ENCODE peak calls at places on chromosomes 3 and 15, in seven cellular contexts. One of them, this sample, is unnamed. For H3K4me1, the result is how much of the 10 kb centered on the place peaks cover.

GRCh38 chr3:53357457-53357856 is 10.1 kb upstream of the DCP1A start:
- DNase-seq in mesenchymal stem cell: peak
- DNase-seq in stomach: no peak
- DNase-seq in body of pancreas: no peak
- DNase-seq in tibial artery: no peak
- DNase-seq in GM23338: no peak
- DNase-seq in uterus: no peak
- DNase-seq in this sample: no peak

GRCh38 chr3:155411500-155412223 is 118.2 kb upstream of the STRIT1 start:
- DNase-seq in GM23338: peak
- DNase-seq in tibial artery: no peak
- DNase-seq in body of pancreas: no peak
- DNase-seq in mesenchymal stem cell: no peak
- DNase-seq in uterus: no peak
- DNase-seq in stomach: no peak
- DNase-seq in this sample: no peak

GRCh38 chr3:15820911-15821310 is 23.1 kb upstream of the ANKRD28 start:
- DNase-seq in stomach: no peak
- DNase-seq in uterus: no peak
- DNase-seq in tibial artery: no peak
- DNase-seq in mesenchymal stem cell: no peak
- DNase-seq in body of pancreas: no peak
- DNase-seq in GM23338: no peak
- DNase-seq in this sample: no peak

GRCh38 chr15:31212286-31212685 is 110.8 kb upstream of the TRPM1 start:
- DNase-seq in stomach: no peak
- DNase-seq in tibial artery: no peak
- DNase-seq in mesenchymal stem cell: no peak
- DNase-seq in body of pancreas: no peak
- DNase-seq in GM23338: no peak
- DNase-seq in uterus: no peak
- DNase-seq in this sample: no peak

GRCh38 chr15:76060098-76060989 is 559 bp downstream of the TMEM266 start:
- DNase-seq in mesenchymal stem cell: no peak
- DNase-seq in body of pancreas: no peak
- DNase-seq in GM23338: no peak
- DNase-seq in uterus: no peak
- DNase-seq in tibial artery: no peak
- DNase-seq in stomach: no peak
- DNase-seq in this sample: no peak

GRCh38 chr3:13494463-13495350 is 14.6 kb downstream of the HDAC11 start:
- DNase-seq in uterus: no peak
- DNase-seq in body of pancreas: no peak
- DNase-seq in tibial artery: no peak
- DNase-seq in mesenchymal stem cell: peak
- DNase-seq in GM23338: peak
- DNase-seq in stomach: no peak
- DNase-seq in this sample: peak

GRCh38 chr3:38738630-38739395 is 77.2 kb downstream of the SCN10A start:
- DNase-seq in uterus: no peak
- DNase-seq in tibial artery: peak
- DNase-seq in body of pancreas: peak
- DNase-seq in stomach: no peak
- DNase-seq in mesenchymal stem cell: peak
- DNase-seq in GM23338: peak
- DNase-seq in this sample: no peak

GRCh38 chr3:33909547-33909946 is 111.1 kb downstream of the PDCD6IP start:
- DNase-seq in uterus: no peak
- DNase-seq in stomach: no peak
- DNase-seq in GM23338: no peak
- DNase-seq in mesenchymal stem cell: no peak
- DNase-seq in body of pancreas: no peak
- DNase-seq in tibial artery: no peak
- DNase-seq in this sample: no peak

GRCh38 chr15:27179789-27180188 is 208.8 kb downstream of the GABRG3 start:
- DNase-seq in stomach: no peak
- DNase-seq in uterus: no peak
- DNase-seq in mesenchymal stem cell: no peak
- DNase-seq in tibial artery: no peak
- DNase-seq in GM23338: no peak
- DNase-seq in body of pancreas: no peak
- DNase-seq in this sample: no peak

GRCh38 chr3:70554170-70554569 is 241.7 kb upstream of the MDFIC2 start:
- DNase-seq in GM23338: no peak
- DNase-seq in stomach: no peak
- DNase-seq in body of pancreas: no peak
- DNase-seq in uterus: no peak
- DNase-seq in tibial artery: no peak
- DNase-seq in mesenchymal stem cell: no peak
- DNase-seq in this sample: no peak

GRCh38 chr15:90749754-90750153 is 32.6 kb downstream of the BLM start:
- DNase-seq in stomach: no peak
- DNase-seq in uterus: no peak
- DNase-seq in tibial artery: no peak
- DNase-seq in body of pancreas: no peak
- DNase-seq in mesenchymal stem cell: no peak
- DNase-seq in GM23338: peak
- DNase-seq in this sample: no peak

GRCh38 chr15:27993544-27993943 is 105.6 kb downstream of the OCA2 start:
- DNase-seq in GM23338: no peak
- DNase-seq in body of pancreas: no peak
- DNase-seq in uterus: no peak
- DNase-seq in stomach: no peak
- DNase-seq in tibial artery: no peak
- DNase-seq in mesenchymal stem cell: no peak
- DNase-seq in this sample: no peak

GRCh38 chr15:82858932-82859331 is 49.5 kb downstream of the WHAMM start:
- DNase-seq in GM23338: no peak
- DNase-seq in tibial artery: no peak
- DNase-seq in body of pancreas: no peak
- DNase-seq in stomach: no peak
- DNase-seq in uterus: no peak
- DNase-seq in mesenchymal stem cell: no peak
- DNase-seq in this sample: no peak

GRCh38 chr15:33182278-33182905 is 12.1 kb downstream of the FMN1 start:
- DNase-seq in tibial artery: no peak
- DNase-seq in body of pancreas: no peak
- DNase-seq in mesenchymal stem cell: no peak
- DNase-seq in uterus: no peak
- DNase-seq in stomach: no peak
- DNase-seq in GM23338: peak
- DNase-seq in this sample: no peak

GRCh38 chr3:149367021-149367840 is 10.2 kb downstream of the TM4SF1 start:
- DNase-seq in mesenchymal stem cell: peak
- DNase-seq in tibial artery: no peak
- DNase-seq in GM23338: peak
- DNase-seq in body of pancreas: no peak
- DNase-seq in uterus: no peak
- DNase-seq in stomach: no peak
- DNase-seq in this sample: no peak

GRCh38 chr3:69543080-69543429 is 157.2 kb upstream of the FRMD4B start:
- DNase-seq in stomach: no peak
- DNase-seq in tibial artery: no peak
- DNase-seq in uterus: no peak
- DNase-seq in GM23338: no peak
- DNase-seq in body of pancreas: no peak
- DNase-seq in mesenchymal stem cell: no peak
- DNase-seq in this sample: no peak

GRCh38 chr3:69547457-69548014 is 161.6 kb upstream of the FRMD4B start:
- DNase-seq in stomach: no peak
- DNase-seq in GM23338: no peak
- DNase-seq in tibial artery: no peak
- DNase-seq in mesenchymal stem cell: no peak
- DNase-seq in body of pancreas: no peak
- DNase-seq in uterus: no peak
- DNase-seq in this sample: no peak

GRCh38 chr3:69541059-69541471 is 155.2 kb upstream of the FRMD4B start:
- DNase-seq in GM23338: peak
- DNase-seq in mesenchymal stem cell: no peak
- DNase-seq in body of pancreas: no peak
- DNase-seq in stomach: no peak
- DNase-seq in uterus: no peak
- DNase-seq in tibial artery: no peak
- DNase-seq in this sample: peak

GRCh38 chr3:69541823-69542264 is 156.0 kb upstream of the FRMD4B start:
- DNase-seq in tibial artery: no peak
- DNase-seq in body of pancreas: no peak
- DNase-seq in uterus: no peak
- DNase-seq in stomach: no peak
- DNase-seq in GM23338: peak
- DNase-seq in mesenchymal stem cell: no peak
- DNase-seq in this sample: peak

GRCh38 chr3:69542265-69543079 is 156.6 kb upstream of the FRMD4B start:
- DNase-seq in uterus: no peak
- DNase-seq in stomach: no peak
- DNase-seq in mesenchymal stem cell: peak
- DNase-seq in body of pancreas: no peak
- DNase-seq in tibial artery: no peak
- DNase-seq in GM23338: peak
- DNase-seq in this sample: peak
- H3K4me3 ChIP-seq in uterus: peak
- H3K4me3 ChIP-seq in stomach: peak
- H3K4me3 ChIP-seq in mesenchymal stem cell: peak
- H3K4me3 ChIP-seq in body of pancreas: peak
- H3K4me3 ChIP-seq in tibial artery: peak
- H3K4me3 ChIP-seq in GM23338: peak
- H3K4me3 ChIP-seq in this sample: peak

GRCh38 chr3:172204716-172205115 is 165.3 kb downstream of the FNDC3B start:
- DNase-seq in body of pancreas: no peak
- DNase-seq in mesenchymal stem cell: no peak
- DNase-seq in stomach: no peak
- DNase-seq in uterus: no peak
- DNase-seq in tibial artery: no peak
- DNase-seq in GM23338: no peak
- DNase-seq in this sample: no peak

GRCh38 chr3:172203522-172204258 is 164.3 kb downstream of the FNDC3B start:
- DNase-seq in mesenchymal stem cell: no peak
- DNase-seq in tibial artery: no peak
- DNase-seq in GM23338: no peak
- DNase-seq in uterus: no peak
- DNase-seq in body of pancreas: peak
- DNase-seq in stomach: peak
- DNase-seq in this sample: no peak

GRCh38 chr3:172201136-172201989 is 162.0 kb downstream of the FNDC3B start:
- DNase-seq in tibial artery: peak
- DNase-seq in mesenchymal stem cell: peak
- DNase-seq in GM23338: no peak
- DNase-seq in stomach: peak
- DNase-seq in body of pancreas: peak
- DNase-seq in uterus: peak
- DNase-seq in this sample: no peak

GRCh38 chr3:172201990-172202318 is 162.6 kb downstream of the FNDC3B start:
- DNase-seq in mesenchymal stem cell: peak
- DNase-seq in body of pancreas: no peak
- DNase-seq in uterus: peak
- DNase-seq in tibial artery: no peak
- DNase-seq in GM23338: no peak
- DNase-seq in stomach: no peak
- DNase-seq in this sample: no peak

DNA sequence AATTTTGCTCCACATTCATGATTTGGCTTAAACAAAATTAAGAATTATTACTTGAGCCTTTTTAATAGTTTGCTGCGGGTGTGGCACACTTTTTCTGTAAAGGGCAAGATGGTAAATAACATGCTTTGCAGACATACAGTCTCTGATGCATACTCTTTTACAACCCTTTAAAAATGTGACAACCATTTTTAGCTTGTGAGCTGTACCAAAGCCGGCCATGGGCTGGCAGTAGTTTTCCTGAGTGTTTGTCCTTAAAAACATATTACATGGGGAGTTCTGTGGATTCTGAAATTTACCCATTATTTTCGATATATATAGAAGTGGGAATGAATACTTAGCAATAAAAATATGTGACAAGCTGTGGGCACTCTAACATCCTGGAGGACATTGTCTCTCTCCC is 163.4 kb downstream of the FNDC3B start:
- DNase-seq in GM23338: no peak
- DNase-seq in tibial artery: no peak
- DNase-seq in body of pancreas: no peak
- DNase-seq in uterus: no peak
- DNase-seq in stomach: no peak
- DNase-seq in mesenchymal stem cell: no peak
- DNase-seq in this sample: no peak
- H3K4me1 ChIP-seq in GM23338: under half
- H3K4me1 ChIP-seq in tibial artery: under half
- H3K4me1 ChIP-seq in body of pancreas: half or more
- H3K4me1 ChIP-seq in uterus: under half
- H3K4me1 ChIP-seq in stomach: under half
- H3K4me1 ChIP-seq in mesenchymal stem cell: under half
- H3K4me1 ChIP-seq in this sample: under half

GRCh38 chr3:195268608-195269309 is 2.2 kb downstream of the XXYLT1 start:
- DNase-seq in GM23338: no peak
- DNase-seq in tibial artery: no peak
- DNase-seq in mesenchymal stem cell: no peak
- DNase-seq in uterus: no peak
- DNase-seq in stomach: no peak
- DNase-seq in body of pancreas: no peak
- DNase-seq in this sample: no peak
- H3K4me3 ChIP-seq in GM23338: peak
- H3K4me3 ChIP-seq in tibial artery: no peak
- H3K4me3 ChIP-seq in mesenchymal stem cell: no peak
- H3K4me3 ChIP-seq in uterus: no peak
- H3K4me3 ChIP-seq in stomach: no peak
- H3K4me3 ChIP-seq in body of pancreas: no peak
- H3K4me3 ChIP-seq in this sample: no peak

GRCh38 chr15:52120488-52120887 is 7.9 kb upstream of the BCL2L10 start:
- DNase-seq in uterus: no peak
- DNase-seq in tibial artery: no peak
- DNase-seq in stomach: no peak
- DNase-seq in mesenchymal stem cell: no peak
- DNase-seq in body of pancreas: no peak
- DNase-seq in GM23338: no peak
- DNase-seq in this sample: no peak

GRCh38 chr15:52118969-52119749 is 6.6 kb upstream of the BCL2L10 start:
- DNase-seq in uterus: no peak
- DNase-seq in tibial artery: no peak
- DNase-seq in GM23338: peak
- DNase-seq in mesenchymal stem cell: no peak
- DNase-seq in body of pancreas: no peak
- DNase-seq in stomach: no peak
- DNase-seq in this sample: no peak

GRCh38 chr15:52124270-52124878 is 11.8 kb upstream of the BCL2L10 start:
- DNase-seq in GM23338: no peak
- DNase-seq in body of pancreas: no peak
- DNase-seq in uterus: no peak
- DNase-seq in tibial artery: no peak
- DNase-seq in stomach: no peak
- DNase-seq in mesenchymal stem cell: peak
- DNase-seq in this sample: no peak

GRCh38 chr15:52121006-52121405 is 8.4 kb upstream of the BCL2L10 start:
- DNase-seq in stomach: no peak
- DNase-seq in mesenchymal stem cell: no peak
- DNase-seq in uterus: no peak
- DNase-seq in tibial artery: no peak
- DNase-seq in body of pancreas: no peak
- DNase-seq in GM23338: no peak
- DNase-seq in this sample: no peak

DNA sequence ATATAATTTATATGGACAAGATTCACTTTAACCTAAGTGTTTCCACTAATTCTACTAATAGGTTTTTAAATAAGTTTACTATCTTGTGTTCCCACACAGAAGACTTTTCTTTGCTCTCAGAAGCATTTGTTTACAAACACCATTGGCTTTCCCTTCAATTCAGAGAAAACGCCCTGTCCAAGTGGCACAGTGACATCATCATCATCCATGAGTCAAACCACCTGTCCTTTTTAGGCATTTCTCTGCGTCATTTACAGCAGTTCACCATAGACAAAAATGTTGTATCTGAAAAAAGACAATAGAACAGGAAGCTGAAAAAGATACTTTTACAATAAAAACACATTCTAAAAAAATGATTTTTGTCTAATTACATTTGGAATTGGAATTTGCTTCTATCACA is 9.3 kb upstream of the BCL2L10 start:
- DNase-seq in uterus: no peak
- DNase-seq in GM23338: no peak
- DNase-seq in mesenchymal stem cell: peak
- DNase-seq in tibial artery: no peak
- DNase-seq in body of pancreas: no peak
- DNase-seq in stomach: no peak
- DNase-seq in this sample: no peak
- H3K4me1 ChIP-seq in uterus: under half
- H3K4me1 ChIP-seq in GM23338: under half
- H3K4me1 ChIP-seq in mesenchymal stem cell: under half
- H3K4me1 ChIP-seq in tibial artery: under half
- H3K4me1 ChIP-seq in body of pancreas: under half
- H3K4me1 ChIP-seq in stomach: under half
- H3K4me1 ChIP-seq in this sample: under half